ENCODE peak calls at places on chromosome 12, in ten cellular contexts. One of them, this sample, is unnamed.

GRCh38 chr12:12562016-12562483 is 613 bp downstream of the DUSP16 start:
- DNase-seq in CD8-positive, alpha-beta memory T cell: peak
- DNase-seq in amygdala: no peak
- DNase-seq in brain microvascular endothelial cell: no peak
- DNase-seq in mucosa of gallbladder: no peak
- DNase-seq in CD14-positive monocyte: no peak
- DNase-seq in activated effector memory CD4-positive, alpha-beta T cell treated with Interleukin-2 at 50 U/mL for 16 hours: peak
- DNase-seq in activated naive CD4-positive, alpha-beta T cell treated with anti-CD3 and anti-CD28 coated beads, Interleukin-2, amount 10 ng/mL, durations not matched to agents 7 days and 5 days: peak
- DNase-seq in GM06990: peak
- DNase-seq in T-helper 9 cell: peak
- DNase-seq in this sample: peak

GRCh38 chr12:1796515-1797010 is 23.8 kb upstream of the LRTM2 start:
- DNase-seq in mucosa of gallbladder: no peak
- DNase-seq in GM06990: no peak
- DNase-seq in activated naive CD4-positive, alpha-beta T cell treated with anti-CD3 and anti-CD28 coated beads, Interleukin-2, amount 10 ng/mL, durations not matched to agents 7 days and 5 days: peak
- DNase-seq in CD14-positive monocyte: peak
- DNase-seq in CD8-positive, alpha-beta memory T cell: peak
- DNase-seq in brain microvascular endothelial cell: no peak
- DNase-seq in activated effector memory CD4-positive, alpha-beta T cell treated with Interleukin-2 at 50 U/mL for 16 hours: peak
- DNase-seq in T-helper 9 cell: peak
- DNase-seq in amygdala: no peak
- DNase-seq in this sample: no peak

GRCh38 chr12:52501490-52501889 is 8.4 kb upstream of the KRT6A start:
- DNase-seq in T-helper 9 cell: no peak
- DNase-seq in GM06990: no peak
- DNase-seq in mucosa of gallbladder: no peak
- DNase-seq in CD14-positive monocyte: no peak
- DNase-seq in activated effector memory CD4-positive, alpha-beta T cell treated with Interleukin-2 at 50 U/mL for 16 hours: no peak
- DNase-seq in amygdala: no peak
- DNase-seq in brain microvascular endothelial cell: no peak
- DNase-seq in activated naive CD4-positive, alpha-beta T cell treated with anti-CD3 and anti-CD28 coated beads, Interleukin-2, amount 10 ng/mL, durations not matched to agents 7 days and 5 days: no peak
- DNase-seq in CD8-positive, alpha-beta memory T cell: no peak
- DNase-seq in this sample: no peak

GRCh38 chr12:60112778-60113177 is 516.9 kb downstream of the SLC16A7 start:
- DNase-seq in activated naive CD4-positive, alpha-beta T cell treated with anti-CD3 and anti-CD28 coated beads, Interleukin-2, amount 10 ng/mL, durations not matched to agents 7 days and 5 days: no peak
- DNase-seq in brain microvascular endothelial cell: no peak
- DNase-seq in CD8-positive, alpha-beta memory T cell: no peak
- DNase-seq in T-helper 9 cell: no peak
- DNase-seq in GM06990: no peak
- DNase-seq in mucosa of gallbladder: no peak
- DNase-seq in CD14-positive monocyte: no peak
- DNase-seq in amygdala: no peak
- DNase-seq in activated effector memory CD4-positive, alpha-beta T cell treated with Interleukin-2 at 50 U/mL for 16 hours: no peak
- DNase-seq in this sample: no peak

GRCh38 chr12:49537709-49538601 is 875 bp upstream of the KCNH3 start:
- DNase-seq in brain microvascular endothelial cell: no peak
- DNase-seq in CD8-positive, alpha-beta memory T cell: peak
- DNase-seq in T-helper 9 cell: peak
- DNase-seq in CD14-positive monocyte: no peak
- DNase-seq in amygdala: no peak
- DNase-seq in GM06990: no peak
- DNase-seq in mucosa of gallbladder: no peak
- DNase-seq in activated effector memory CD4-positive, alpha-beta T cell treated with Interleukin-2 at 50 U/mL for 16 hours: no peak
- DNase-seq in activated naive CD4-positive, alpha-beta T cell treated with anti-CD3 and anti-CD28 coated beads, Interleukin-2, amount 10 ng/mL, durations not matched to agents 7 days and 5 days: peak
- DNase-seq in this sample: no peak

GRCh38 chr12:105401198-105401597 is 70.7 kb downstream of the C12orf75 start:
- DNase-seq in CD14-positive monocyte: no peak
- DNase-seq in T-helper 9 cell: no peak
- DNase-seq in activated effector memory CD4-positive, alpha-beta T cell treated with Interleukin-2 at 50 U/mL for 16 hours: no peak
- DNase-seq in GM06990: no peak
- DNase-seq in CD8-positive, alpha-beta memory T cell: no peak
- DNase-seq in amygdala: no peak
- DNase-seq in brain microvascular endothelial cell: no peak
- DNase-seq in mucosa of gallbladder: no peak
- DNase-seq in activated naive CD4-positive, alpha-beta T cell treated with anti-CD3 and anti-CD28 coated beads, Interleukin-2, amount 10 ng/mL, durations not matched to agents 7 days and 5 days: no peak
- DNase-seq in this sample: no peak

GRCh38 chr12:89943461-89943860 is 234.8 kb upstream of the ATP2B1 start:
- DNase-seq in activated effector memory CD4-positive, alpha-beta T cell treated with Interleukin-2 at 50 U/mL for 16 hours: no peak
- DNase-seq in CD8-positive, alpha-beta memory T cell: no peak
- DNase-seq in mucosa of gallbladder: no peak
- DNase-seq in GM06990: no peak
- DNase-seq in CD14-positive monocyte: no peak
- DNase-seq in T-helper 9 cell: no peak
- DNase-seq in amygdala: no peak
- DNase-seq in brain microvascular endothelial cell: no peak
- DNase-seq in activated naive CD4-positive, alpha-beta T cell treated with anti-CD3 and anti-CD28 coated beads, Interleukin-2, amount 10 ng/mL, durations not matched to agents 7 days and 5 days: no peak
- DNase-seq in this sample: no peak

GRCh38 chr12:50990147-50990727 is 35.9 kb downstream of the SLC11A2 start:
- DNase-seq in T-helper 9 cell: no peak
- DNase-seq in brain microvascular endothelial cell: no peak
- DNase-seq in CD14-positive monocyte: no peak
- DNase-seq in activated effector memory CD4-positive, alpha-beta T cell treated with Interleukin-2 at 50 U/mL for 16 hours: no peak
- DNase-seq in amygdala: no peak
- DNase-seq in mucosa of gallbladder: no peak
- DNase-seq in activated naive CD4-positive, alpha-beta T cell treated with anti-CD3 and anti-CD28 coated beads, Interleukin-2, amount 10 ng/mL, durations not matched to agents 7 days and 5 days: no peak
- DNase-seq in GM06990: no peak
- DNase-seq in CD8-positive, alpha-beta memory T cell: no peak
- DNase-seq in this sample: no peak

This sample was measured in effector CD4-positive, alpha-beta T cell.